ENCODE peak calls at places on chromosomes 3 and 15, in seven cellular contexts. One of them, this sample, is unnamed.

GRCh38 chr15:101126618-101127502 is 125.0 kb downstream of the CHSY1 start:
- DNase-seq in lower leg skin: no peak
- DNase-seq in kidney: peak; percentile 35
- DNase-seq in MCF 10A: peak; percentile 15
- DNase-seq in right lobe of liver: peak; percentile 28
- DNase-seq in glutamatergic neuron: no peak
- DNase-seq in mesothelial cell of epicardium: no peak
- DNase-seq in this sample: no peak

GRCh38 chr3:196122021-196122687 is 40.3 kb upstream of the TFRC start:
- DNase-seq in lower leg skin: no peak
- DNase-seq in kidney: peak; percentile 26
- DNase-seq in MCF 10A: no peak
- DNase-seq in right lobe of liver: no peak
- DNase-seq in glutamatergic neuron: no peak
- DNase-seq in mesothelial cell of epicardium: no peak
- DNase-seq in this sample: no peak

GRCh38 chr3:96700322-96701315 is 113.8 kb upstream of the EPHA6 start:
- DNase-seq in lower leg skin: no peak
- DNase-seq in kidney: no peak
- DNase-seq in MCF 10A: peak; percentile 11
- DNase-seq in right lobe of liver: no peak
- DNase-seq in glutamatergic neuron: no peak
- DNase-seq in mesothelial cell of epicardium: no peak
- DNase-seq in this sample: peak; percentile 16

GRCh38 chr15:44275431-44275830 is 13.1 kb upstream of the GOLM2 start:
- DNase-seq in lower leg skin: no peak
- DNase-seq in kidney: no peak
- DNase-seq in MCF 10A: no peak
- DNase-seq in right lobe of liver: no peak
- DNase-seq in glutamatergic neuron: no peak
- DNase-seq in mesothelial cell of epicardium: no peak
- DNase-seq in this sample: no peak

GRCh38 chr3:173371848-173372487 is 25.6 kb upstream of the NLGN1 start:
- DNase-seq in lower leg skin: no peak
- DNase-seq in kidney: no peak
- DNase-seq in MCF 10A: peak; percentile 58
- DNase-seq in right lobe of liver: no peak
- DNase-seq in glutamatergic neuron: peak; percentile 43
- DNase-seq in mesothelial cell of epicardium: no peak
- DNase-seq in this sample: peak; percentile 40

GRCh38 chr3:182521339-182521738 is 272.0 kb upstream of the ATP11B start:
- DNase-seq in lower leg skin: no peak
- DNase-seq in kidney: no peak
- DNase-seq in MCF 10A: no peak
- DNase-seq in right lobe of liver: no peak
- DNase-seq in glutamatergic neuron: no peak
- DNase-seq in mesothelial cell of epicardium: no peak
- DNase-seq in this sample: no peak

GRCh38 chr15:25178835-25179672 is 224.3 kb downstream of the SNRPN start:
- DNase-seq in lower leg skin: peak; percentile 78
- DNase-seq in kidney: peak; percentile 45
- DNase-seq in MCF 10A: no peak
- DNase-seq in right lobe of liver: peak; percentile 39
- DNase-seq in glutamatergic neuron: peak; percentile 3
- DNase-seq in mesothelial cell of epicardium: peak; percentile 26
- DNase-seq in this sample: no peak

GRCh38 chr3:72306800-72307341 is 521.9 kb upstream of the PROK2 start:
- DNase-seq in lower leg skin: no peak
- DNase-seq in kidney: peak; percentile 66
- DNase-seq in MCF 10A: peak; percentile 36
- DNase-seq in right lobe of liver: peak; percentile 83
- DNase-seq in glutamatergic neuron: no peak
- DNase-seq in mesothelial cell of epicardium: peak; percentile 82
- DNase-seq in this sample: no peak

GRCh38 chr3:73332558-73332957 is 271.1 kb downstream of the EBLN2 start:
- DNase-seq in lower leg skin: no peak
- DNase-seq in kidney: no peak
- DNase-seq in MCF 10A: no peak
- DNase-seq in right lobe of liver: no peak
- DNase-seq in glutamatergic neuron: no peak
- DNase-seq in mesothelial cell of epicardium: no peak
- DNase-seq in this sample: no peak

GRCh38 chr3:155088705-155089380 is 8.7 kb downstream of the MME start:
- DNase-seq in lower leg skin: no peak
- DNase-seq in kidney: no peak
- DNase-seq in MCF 10A: no peak
- DNase-seq in right lobe of liver: no peak
- DNase-seq in glutamatergic neuron: no peak
- DNase-seq in mesothelial cell of epicardium: no peak
- DNase-seq in this sample: no peak

GRCh38 chr15:88908123-88908522 is 5.1 kb downstream of the MFGE8 start:
- DNase-seq in lower leg skin: peak; percentile 72
- DNase-seq in kidney: no peak
- DNase-seq in MCF 10A: no peak
- DNase-seq in right lobe of liver: no peak
- DNase-seq in glutamatergic neuron: no peak
- DNase-seq in mesothelial cell of epicardium: no peak
- DNase-seq in this sample: no peak

GRCh38 chr3:159796744-159797143 is 191.9 kb upstream of the IL12A start:
- DNase-seq in lower leg skin: no peak
- DNase-seq in kidney: no peak
- DNase-seq in MCF 10A: no peak
- DNase-seq in right lobe of liver: no peak
- DNase-seq in glutamatergic neuron: no peak
- DNase-seq in mesothelial cell of epicardium: no peak
- DNase-seq in this sample: no peak

GRCh38 chr3:122714269-122714668 is 33.6 kb downstream of the PARP14 start:
- DNase-seq in lower leg skin: no peak
- DNase-seq in kidney: no peak
- DNase-seq in MCF 10A: no peak
- DNase-seq in right lobe of liver: no peak
- DNase-seq in glutamatergic neuron: no peak
- DNase-seq in mesothelial cell of epicardium: no peak
- DNase-seq in this sample: no peak

GRCh38 chr15:81752974-81753373 is 292.8 kb downstream of the MEX3B start:
- DNase-seq in lower leg skin: no peak
- DNase-seq in kidney: no peak
- DNase-seq in MCF 10A: no peak
- DNase-seq in right lobe of liver: no peak
- DNase-seq in glutamatergic neuron: no peak
- DNase-seq in mesothelial cell of epicardium: no peak
- DNase-seq in this sample: no peak
- TF ChIP-seq CTCF in lower leg skin: no peak
- TF ChIP-seq CTCF in kidney: no peak
- TF ChIP-seq CTCF in MCF 10A: no peak
- TF ChIP-seq CTCF in right lobe of liver: no peak
- TF ChIP-seq CTCF in glutamatergic neuron: no peak
- TF ChIP-seq CTCF in mesothelial cell of epicardium: no peak
- TF ChIP-seq CTCF in this sample: no peak

DNA sequence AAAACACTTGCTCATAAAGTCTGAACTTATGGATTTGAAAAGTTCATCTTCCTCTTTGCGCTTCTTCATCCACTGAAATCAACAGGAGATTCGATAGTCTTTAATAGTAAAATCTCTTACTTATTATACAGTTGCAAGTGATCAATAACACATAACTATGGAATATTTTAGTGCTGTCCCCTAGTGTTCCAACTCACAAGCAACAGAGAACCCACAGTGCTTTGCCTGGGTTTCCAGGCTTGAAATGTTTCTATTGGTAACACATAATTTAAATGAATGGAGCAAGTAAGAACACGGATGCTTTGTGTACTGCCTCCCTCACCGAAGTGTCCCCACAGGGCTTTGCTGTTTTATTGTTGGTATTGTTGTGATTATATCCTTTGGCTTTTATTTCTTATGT is 93.5 kb downstream of the WDR72 start:
- DNase-seq in lower leg skin: no peak
- DNase-seq in kidney: no peak
- DNase-seq in MCF 10A: no peak
- DNase-seq in right lobe of liver: no peak
- DNase-seq in glutamatergic neuron: no peak
- DNase-seq in mesothelial cell of epicardium: no peak
- DNase-seq in this sample: no peak
- TF ChIP-seq CTCF in lower leg skin: no peak
- TF ChIP-seq CTCF in kidney: no peak
- TF ChIP-seq CTCF in MCF 10A: no peak
- TF ChIP-seq CTCF in right lobe of liver: peak; percentile 43
- TF ChIP-seq CTCF in glutamatergic neuron: no peak
- TF ChIP-seq CTCF in mesothelial cell of epicardium: no peak
- TF ChIP-seq CTCF in this sample: no peak

DNA sequence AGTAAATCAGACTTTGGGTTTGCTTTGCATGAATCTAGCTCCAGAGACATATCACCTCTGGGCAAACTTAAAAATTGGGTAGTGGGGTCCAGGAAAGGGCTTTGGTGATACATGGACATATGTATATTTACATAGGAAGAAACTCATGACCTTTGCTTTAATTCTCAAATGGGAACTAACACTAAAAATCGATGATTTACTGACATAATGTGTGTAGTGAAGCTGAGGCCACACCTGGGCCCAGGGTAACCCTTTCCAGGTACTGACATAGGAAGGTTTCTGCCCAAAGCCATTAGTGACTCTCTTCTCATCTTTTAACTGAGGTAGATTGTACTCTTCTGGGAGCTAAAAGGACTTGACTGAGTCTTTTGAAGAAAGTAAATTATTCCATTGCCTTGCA is 411.2 kb upstream of the TBL1XR1 start:
- DNase-seq in lower leg skin: no peak
- DNase-seq in kidney: no peak
- DNase-seq in MCF 10A: no peak
- DNase-seq in right lobe of liver: no peak
- DNase-seq in glutamatergic neuron: no peak
- DNase-seq in mesothelial cell of epicardium: no peak
- DNase-seq in this sample: no peak
- TF ChIP-seq CTCF in lower leg skin: no peak
- TF ChIP-seq CTCF in kidney: no peak
- TF ChIP-seq CTCF in MCF 10A: no peak
- TF ChIP-seq CTCF in right lobe of liver: no peak
- TF ChIP-seq CTCF in glutamatergic neuron: no peak
- TF ChIP-seq CTCF in mesothelial cell of epicardium: no peak
- TF ChIP-seq CTCF in this sample: no peak

GRCh38 chr15:75799190-75799589 is 44.1 kb upstream of the UBE2Q2 start:
- DNase-seq in lower leg skin: no peak
- DNase-seq in kidney: no peak
- DNase-seq in MCF 10A: no peak
- DNase-seq in right lobe of liver: no peak
- DNase-seq in glutamatergic neuron: no peak
- DNase-seq in mesothelial cell of epicardium: no peak
- DNase-seq in this sample: no peak

GRCh38 chr15:75796321-75796720 is 46.9 kb upstream of the UBE2Q2 start:
- DNase-seq in lower leg skin: no peak
- DNase-seq in kidney: no peak
- DNase-seq in MCF 10A: no peak
- DNase-seq in right lobe of liver: no peak
- DNase-seq in glutamatergic neuron: no peak
- DNase-seq in mesothelial cell of epicardium: no peak
- DNase-seq in this sample: no peak

GRCh38 chr15:75801859-75802593 is 41.2 kb upstream of the UBE2Q2 start:
- DNase-seq in lower leg skin: peak; percentile 95
- DNase-seq in kidney: peak; percentile 92
- DNase-seq in MCF 10A: peak; percentile 83
- DNase-seq in right lobe of liver: peak; percentile 85
- DNase-seq in glutamatergic neuron: peak; percentile 88
- DNase-seq in mesothelial cell of epicardium: peak; percentile 89
- DNase-seq in this sample: peak; percentile 86
- TF ChIP-seq CTCF in lower leg skin: no peak
- TF ChIP-seq CTCF in kidney: peak; percentile 78
- TF ChIP-seq CTCF in MCF 10A: peak; percentile 92
- TF ChIP-seq CTCF in right lobe of liver: peak; percentile 94
- TF ChIP-seq CTCF in glutamatergic neuron: peak; percentile 86
- TF ChIP-seq CTCF in mesothelial cell of epicardium: peak; percentile 87
- TF ChIP-seq CTCF in this sample: peak; percentile 93

GRCh38 chr3:51388286-51389029 is 2.6 kb upstream of the RBM15B start:
- DNase-seq in lower leg skin: peak; percentile 80
- DNase-seq in kidney: peak; percentile 54
- DNase-seq in MCF 10A: no peak
- DNase-seq in right lobe of liver: no peak
- DNase-seq in glutamatergic neuron: no peak
- DNase-seq in mesothelial cell of epicardium: peak; percentile 51
- DNase-seq in this sample: no peak
- TF ChIP-seq CTCF in lower leg skin: no peak
- TF ChIP-seq CTCF in kidney: no peak
- TF ChIP-seq CTCF in MCF 10A: peak; percentile 14
- TF ChIP-seq CTCF in right lobe of liver: no peak
- TF ChIP-seq CTCF in glutamatergic neuron: no peak
- TF ChIP-seq CTCF in mesothelial cell of epicardium: peak; percentile 21
- TF ChIP-seq CTCF in this sample: no peak

This sample was measured in endothelial cell.